ENCODE peak calls at places on chromosomes 5 and 9, in five cellular contexts. Z, O, M, C and J are unnamed samples.

GRCh38 chr9:104826911-104827310 is 63.0 kb downstream of the NIPSNAP3B start:
- DNase-seq in O (no peak), M (no peak), Z (no peak), C (no peak), J (no peak)

GRCh38 chr9:14007199-14007769 is 306.7 kb downstream of the NFIB start:
- DNase-seq in C (no peak), O (no peak), M (no peak), Z (no peak), J (no peak)

GRCh38 chr9:86034863-86035734 is 64.3 kb downstream of the GOLM1 start:
- DNase-seq in C (peak; percentile 75), M (peak; percentile 29), O (peak; percentile 32), Z (peak; percentile 27), J (no peak)

GRCh38 chr5:173451031-173451430 is 122.8 kb upstream of the STC2 start:
- DNase-seq in O (peak; percentile 49), M (peak; percentile 60), C (peak; percentile 61), Z (no peak), J (peak; percentile 41)

GRCh38 chr9:129558551-129559505 is 62.1 kb downstream of the C9orf50 start:
- DNase-seq in Z (no peak), M (no peak), O (peak; percentile 99), C (peak; percentile 79), J (no peak)

GRCh38 chr9:104780796-104781395 is 17.0 kb downstream of the NIPSNAP3B start:
- DNase-seq in M (peak; percentile 16), Z (peak; percentile 35), O (no peak), C (no peak), J (no peak)

GRCh38 chr5:44011518-44011917 is 377.7 kb downstream of the FGF10 start:
- DNase-seq in C (no peak), O (no peak), M (no peak), Z (no peak), J (no peak)

GRCh38 chr5:39547548-39548154 is 122.9 kb upstream of the DAB2 start:
- DNase-seq in M (peak; percentile 43), Z (peak; percentile 69), O (peak; percentile 41), C (no peak), J (no peak)

GRCh38 chr9:90872835-90873294 is 71.2 kb downstream of the SYK start:
- DNase-seq in M (no peak), C (no peak), O (no peak), Z (no peak), J (peak; percentile 9)

GRCh38 chr9:73125651-73126050 is 26.0 kb upstream of the ANXA1 start:
- DNase-seq in M (no peak), O (no peak), Z (no peak), C (no peak), J (no peak)

GRCh38 chr9:134401391-134401790 is 75.1 kb downstream of the RXRA start:
- DNase-seq in C (no peak), O (no peak), M (no peak), Z (no peak), J (no peak)

GRCh38 chr5:156647034-156647451 is 203.1 kb upstream of the PPP1R2B start:
- DNase-seq in M (no peak), C (no peak), Z (no peak), O (peak; percentile 18), J (no peak)

GRCh38 chr9:38644601-38645000 is 24.2 kb upstream of the ANKRD18A start:
- DNase-seq in Z (no peak), C (no peak), M (no peak), O (no peak), J (no peak)

GRCh38 chr9:93574900-93575705 is 1.3 kb upstream of the PHF2 start:
- DNase-seq in M (no peak), Z (no peak), O (no peak), C (no peak), J (no peak)

GRCh38 chr9:23608456-23608855 is 217.6 kb downstream of the ELAVL2 start:
- DNase-seq in C (no peak), M (no peak), O (no peak), Z (no peak), J (no peak)

GRCh38 chr5:180353226-180353962 is at the start of gene GFPT2:
- DNase-seq in Z (no peak), M (no peak), C (peak; percentile 91), O (peak; percentile 28), J (peak; percentile 49)

GRCh38 chr5:4188704-4189103 is 593.1 kb downstream of the IRX1 start:
- DNase-seq in C (no peak), O (no peak), Z (no peak), M (no peak), J (no peak)

GRCh38 chr9:134811673-134812668 is 68.6 kb upstream of the FCN2 start:
- DNase-seq in C (no peak), M (no peak), Z (no peak), O (no peak), J (no peak)

GRCh38 chr9:14358523-14358922 is 44.6 kb upstream of the NFIB start:
- DNase-seq in Z (no peak), O (no peak), C (no peak), M (no peak), J (no peak)

GRCh38 chr9:38141751-38142150 is 72.7 kb upstream of the SHB start:
- DNase-seq in O (no peak), Z (no peak), M (no peak), C (no peak), J (no peak)

GRCh38 chr9:108703414-108703813 is 152.4 kb downstream of the ACTL7B start:
- DNase-seq in M (no peak), O (no peak), C (no peak), Z (no peak), J (no peak)

GRCh38 chr9:126397056-126397455 is 70.4 kb downstream of the MVB12B start:
- DNase-seq in C (no peak), M (no peak), O (no peak), Z (peak; percentile 98), J (no peak)

GRCh38 chr5:111226556-111226955 is 2.4 kb downstream of the CAMK4 start:
- DNase-seq in Z (no peak), M (no peak), C (no peak), O (no peak), J (no peak)

DNA sequence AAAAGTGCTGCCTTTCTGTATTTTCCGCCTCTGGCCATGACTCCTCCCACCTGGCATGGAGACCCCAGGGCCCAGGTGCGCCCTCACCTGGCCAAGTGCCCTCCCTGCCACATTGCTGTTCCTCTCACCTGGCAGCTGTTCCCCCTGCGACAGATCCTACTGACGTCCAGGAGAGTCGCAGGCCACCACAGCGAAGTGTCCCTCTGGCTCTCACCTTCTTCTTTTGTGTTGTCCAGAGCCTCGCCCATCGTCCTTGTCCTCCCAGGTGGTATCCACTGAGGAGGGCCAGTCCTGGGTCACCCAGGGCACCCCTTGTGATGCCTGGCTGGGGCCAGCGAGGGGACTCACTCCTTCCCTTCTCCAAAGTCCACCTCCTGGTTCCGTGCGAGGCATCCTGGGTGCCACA is 2.6 kb downstream of the NKD2 start:
- DNase-seq in O (peak; percentile 38), Z (peak; percentile 64), M (no peak), C (peak; percentile 90), J (peak; percentile 6)
- TF ChIP-seq CTCF in O (peak; percentile 68), Z (peak; percentile 73), M (peak; percentile 88), C (peak; percentile 96), J (no peak)

GRCh38 chr9:121369595-121370265 is at the start of gene STOM:
- DNase-seq in O (peak; percentile 27), Z (peak; percentile 42), M (no peak), C (no peak), J (peak; percentile 89)
- H3K27ac ChIP-seq in O (peak within 1 kb of the TSS; percentile 84), Z (no peak within 1 kb of the TSS), M (peak within 1 kb of the TSS; percentile 20), C (no peak within 1 kb of the TSS), J (peak within 1 kb of the TSS; percentile 99)

DNA sequence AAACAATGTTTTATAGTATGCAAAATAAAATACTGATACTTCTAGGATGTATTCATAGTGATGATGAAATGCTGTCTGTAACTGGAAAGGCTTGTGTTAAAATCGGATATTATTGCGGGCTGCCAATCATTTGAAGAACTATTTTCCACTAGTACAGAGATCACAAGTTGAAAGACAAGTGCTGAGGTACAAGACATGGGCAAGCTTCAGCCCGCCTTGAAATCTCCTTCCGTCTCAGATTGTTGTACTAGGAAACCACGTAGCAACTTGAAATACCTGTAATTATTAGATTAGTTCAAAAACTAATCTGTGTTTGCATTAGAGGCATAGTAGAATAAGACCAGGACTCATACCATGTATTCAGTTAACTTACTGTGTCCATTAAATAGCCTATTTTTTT is 218.2 kb downstream of the ARHGEF28 start:
- DNase-seq in C (no peak), O (no peak), M (no peak), Z (no peak), J (no peak)
- TF ChIP-seq CTCF in C (no peak), O (no peak), M (no peak), Z (no peak), J (no peak)

DNA sequence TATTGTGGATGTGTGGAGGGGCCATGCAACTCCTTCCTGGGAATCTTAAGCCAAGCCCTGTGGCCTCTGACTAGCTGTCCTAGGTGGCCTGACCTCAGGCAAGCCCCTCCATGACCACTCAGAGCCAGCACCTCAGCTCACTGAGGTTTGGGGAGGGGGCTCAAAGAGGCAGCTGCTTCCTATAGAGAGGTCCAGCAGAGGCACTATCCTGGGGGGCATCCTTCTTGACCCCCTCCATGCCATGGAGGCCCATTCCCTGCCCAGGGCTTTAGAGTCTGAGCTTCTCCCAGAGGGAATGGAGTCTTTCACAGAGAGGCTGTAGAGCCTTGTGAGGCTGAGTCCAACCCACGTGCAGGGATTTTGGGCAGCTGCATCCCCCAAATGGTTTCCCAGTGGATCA is 17.0 kb downstream of the IRF1 start:
- DNase-seq in M (no peak), O (no peak), C (no peak), Z (no peak), J (peak; percentile 7)
- H3K27ac ChIP-seq in M (no peak overlapping the region), O (no peak overlapping the region), C (no peak overlapping the region), Z (peak overlapping the region; percentile 43), J (no peak overlapping the region)

DNA sequence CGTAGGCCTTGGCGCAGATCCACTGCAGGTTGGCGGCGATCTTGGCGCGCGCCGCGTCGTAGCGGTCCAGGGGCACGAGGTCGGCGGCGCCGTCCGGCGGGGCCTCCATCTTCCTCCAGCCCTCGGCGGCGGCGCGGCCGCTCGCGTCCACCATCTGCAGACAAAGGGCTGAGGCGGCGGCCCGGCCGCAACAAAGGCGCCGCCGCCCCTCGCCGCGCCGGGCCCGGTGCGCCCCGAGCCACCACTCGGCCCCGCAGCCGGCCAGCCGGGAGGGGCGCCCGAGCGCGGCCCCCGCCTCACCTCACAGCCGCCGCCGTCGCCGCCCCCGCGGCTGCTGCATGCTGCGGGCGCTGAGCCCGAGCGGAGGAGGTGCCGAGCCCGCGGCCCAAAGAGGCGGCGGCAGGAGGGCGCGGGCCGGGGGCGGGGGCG is 326 bp downstream of the CAMSAP1 start:
- DNase-seq in M (no peak), C (no peak), O (no peak), Z (peak; percentile 29), J (no peak)
- TF ChIP-seq CTCF in M (no peak), C (no peak), O (no peak), Z (no peak), J (no peak)

DNA sequence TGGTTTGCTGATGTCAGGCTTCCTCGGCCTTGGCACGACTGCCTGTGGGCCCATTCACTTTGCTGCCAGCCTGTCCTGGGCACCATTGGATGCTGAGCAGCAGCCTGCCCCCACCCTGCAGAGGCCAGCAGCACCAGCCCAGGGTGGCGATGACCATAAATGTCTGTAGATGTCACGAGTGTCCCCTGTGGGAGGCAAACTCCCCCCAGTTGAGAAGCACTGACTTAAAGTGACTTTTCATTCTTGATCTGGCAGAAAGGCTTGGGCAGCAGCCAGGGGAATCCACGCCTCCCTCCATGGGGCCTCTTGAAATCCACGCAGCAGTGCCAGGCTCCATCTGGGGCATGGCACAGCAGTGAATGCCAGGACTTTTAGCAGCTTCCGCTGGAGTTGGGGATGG is 21.8 kb downstream of the IRX4 start:
- DNase-seq in M (no peak), Z (no peak), O (no peak), C (no peak), J (no peak)
- H3K27ac ChIP-seq in M (no peak overlapping the region), Z (no peak overlapping the region), O (no peak overlapping the region), C (no peak overlapping the region), J (no peak overlapping the region)

GRCh38 chr9:71210326-71210725 is 88.9 kb upstream of the TRPM3 start:
- DNase-seq in C (no peak), M (no peak), O (no peak), Z (no peak), J (no peak)
- TF ChIP-seq CTCF in C (peak; percentile 56), M (no peak), O (peak; percentile 36), Z (no peak), J (no peak)